ENCODE peak calls at places on chromosomes 1 and 21, in six cellular contexts. T is activated CD4-positive, alpha-beta T cell treated with anti-CD3 and anti-CD28 coated beads, Interleukin-2, amount 10 ng/mL, durations not matched to agents 7 days and 5 days; K is GM03348; L is activated naive CD4-positive, alpha-beta T cell; O is activated CD4-positive, CD25-positive, alpha-beta regulatory T cell; X is iris pigment epithelial cell. P is an unnamed sample.

GRCh38 chr1:230149751-230150584 is 82.9 kb downstream of the GALNT2 start:
- DNase-seq in T (no peak), K (no peak), L (no peak), O (no peak), X (peak), P (no peak)

GRCh38 chr1:229254910-229255541 is 15.9 kb upstream of the RAB4A start:
- DNase-seq in T (peak), K (no peak), L (no peak), O (no peak), X (no peak), P (no peak)

GRCh38 chr1:243550276-243550675 is 294.4 kb downstream of the SDCCAG8 start:
- DNase-seq in T (no peak), K (no peak), L (no peak), O (no peak), X (peak), P (no peak)

GRCh38 chr1:173082913-173083312 is 32.2 kb upstream of the TNFSF18 start:
- DNase-seq in T (no peak), K (no peak), L (no peak), O (no peak), X (no peak), P (no peak)

GRCh38 chr1:23727362-23727811 is 15.9 kb upstream of the ELOA start:
- DNase-seq in T (no peak), K (peak), L (no peak), O (no peak), X (peak), P (peak)

GRCh38 chr1:184806296-184806721 is 51.7 kb upstream of the EDEM3 start:
- DNase-seq in T (no peak), K (no peak), L (no peak), O (no peak), X (no peak), P (no peak)

GRCh38 chr21:45893166-45894106 is 88.1 kb upstream of the COL6A1 start:
- DNase-seq in T (no peak), K (no peak), L (no peak), O (no peak), X (no peak), P (no peak)

GRCh38 chr1:33181038-33181861 is 593 bp downstream of the TRIM62 start:
- DNase-seq in T (peak), K (peak), L (no peak), O (no peak), X (peak), P (peak)

GRCh38 chr1:22930235-22930912 is 42.3 kb downstream of the LACTBL1 start:
- DNase-seq in T (peak), K (peak), L (no peak), O (no peak), X (peak), P (peak)

GRCh38 chr1:2603521-2604155 is 17.1 kb downstream of the PRXL2B start:
- DNase-seq in T (no peak), K (no peak), L (no peak), O (no peak), X (no peak), P (no peak)

P was measured in MG63.